ENCODE peak calls at places on chromosomes 4 and X, in five cellular contexts. One of them, this sample, is unnamed.
A peak's percentile ranks its signal among the peaks of the same experiment; 100 is the strongest.

GRCh38 chr4:182062458-182062857 is 180.7 kb upstream of the TENM3 start:
- DNase-seq in HCT116: no peak
- DNase-seq in lower lobe of right lung: no peak
- DNase-seq in trophoblast cell: no peak
- DNase-seq in colonic mucosa: no peak
- DNase-seq in this sample: no peak

GRCh38 chr4:136311774-136312173 is 1220.5 kb downstream of the PCDH18 start:
- DNase-seq in HCT116: no peak
- DNase-seq in lower lobe of right lung: no peak
- DNase-seq in colonic mucosa: no peak
- DNase-seq in trophoblast cell: no peak
- DNase-seq in this sample: no peak

GRCh38 chr4:94603170-94603747 is 151.5 kb downstream of the PDLIM5 start:
- DNase-seq in HCT116: no peak
- DNase-seq in trophoblast cell: peak; percentile 18
- DNase-seq in lower lobe of right lung: no peak
- DNase-seq in colonic mucosa: no peak
- DNase-seq in this sample: no peak

GRCh38 chrX:44440006-44440405 is 96.5 kb upstream of the EFHC2 start:
- DNase-seq in colonic mucosa: no peak
- DNase-seq in HCT116: no peak
- DNase-seq in trophoblast cell: no peak
- DNase-seq in lower lobe of right lung: no peak
- DNase-seq in this sample: no peak

GRCh38 chrX:74251006-74251930 is 52.7 kb upstream of the ZCCHC13 start:
- DNase-seq in trophoblast cell: peak; percentile 77
- DNase-seq in HCT116: no peak
- DNase-seq in lower lobe of right lung: no peak
- DNase-seq in colonic mucosa: peak; percentile 61
- DNase-seq in this sample: no peak

GRCh38 chrX:83422836-83423235 is 85.3 kb upstream of the POU3F4 start:
- DNase-seq in lower lobe of right lung: no peak
- DNase-seq in trophoblast cell: no peak
- DNase-seq in HCT116: no peak
- DNase-seq in colonic mucosa: no peak
- DNase-seq in this sample: no peak

GRCh38 chr4:126799971-126800722 is 832.6 kb upstream of the INTU start:
- DNase-seq in trophoblast cell: no peak
- DNase-seq in lower lobe of right lung: no peak
- DNase-seq in colonic mucosa: no peak
- DNase-seq in HCT116: no peak
- DNase-seq in this sample: no peak

GRCh38 chr4:129358571-129358970 is 262.6 kb downstream of the C4orf33 start:
- DNase-seq in trophoblast cell: peak; percentile 28
- DNase-seq in lower lobe of right lung: no peak
- DNase-seq in HCT116: peak; percentile 26
- DNase-seq in colonic mucosa: no peak
- DNase-seq in this sample: no peak

GRCh38 chrX:46577116-46578005 is 3.8 kb downstream of the CHST7 start:
- DNase-seq in HCT116: no peak
- DNase-seq in colonic mucosa: no peak
- DNase-seq in lower lobe of right lung: no peak
- DNase-seq in trophoblast cell: no peak
- DNase-seq in this sample: no peak

GRCh38 chr4:155047755-155048154 is 160.7 kb upstream of the NPY2R start:
- DNase-seq in HCT116: no peak
- DNase-seq in lower lobe of right lung: no peak
- DNase-seq in colonic mucosa: no peak
- DNase-seq in trophoblast cell: no peak
- DNase-seq in this sample: no peak

GRCh38 chrX:18102006-18102405 is 118.7 kb downstream of the BEND2 start:
- DNase-seq in colonic mucosa: no peak
- DNase-seq in lower lobe of right lung: no peak
- DNase-seq in HCT116: no peak
- DNase-seq in trophoblast cell: no peak
- DNase-seq in this sample: no peak

GRCh38 chr4:76504613-76505465 is 69.8 kb downstream of the SHROOM3 start:
- DNase-seq in trophoblast cell: peak; percentile 72
- DNase-seq in HCT116: peak; percentile 57
- DNase-seq in lower lobe of right lung: no peak
- DNase-seq in colonic mucosa: no peak
- DNase-seq in this sample: no peak

GRCh38 chrX:47687249-47687648 is 28.3 kb upstream of the UXT start:
- DNase-seq in lower lobe of right lung: no peak
- DNase-seq in colonic mucosa: no peak
- DNase-seq in trophoblast cell: peak; percentile 57
- DNase-seq in HCT116: no peak
- DNase-seq in this sample: no peak

GRCh38 chr4:122798101-122798500 is 28.5 kb upstream of the FGF2 start:
- DNase-seq in trophoblast cell: peak; percentile 42
- DNase-seq in lower lobe of right lung: no peak
- DNase-seq in HCT116: no peak
- DNase-seq in colonic mucosa: peak; percentile 30
- DNase-seq in this sample: no peak

GRCh38 chr4:24932831-24933230 is 20.0 kb upstream of the CCDC149 start:
- DNase-seq in lower lobe of right lung: no peak
- DNase-seq in colonic mucosa: no peak
- DNase-seq in trophoblast cell: no peak
- DNase-seq in HCT116: no peak
- DNase-seq in this sample: no peak

GRCh38 chrX:153551135-153551534 is 33.7 kb downstream of the ATP2B3 start:
- DNase-seq in colonic mucosa: no peak
- DNase-seq in lower lobe of right lung: no peak
- DNase-seq in trophoblast cell: peak; percentile 69
- DNase-seq in HCT116: no peak
- DNase-seq in this sample: no peak

GRCh38 chr4:65482410-65482809 is 187.9 kb downstream of the EPHA5 start:
- DNase-seq in lower lobe of right lung: no peak
- DNase-seq in colonic mucosa: no peak
- DNase-seq in trophoblast cell: no peak
- DNase-seq in HCT116: no peak
- DNase-seq in this sample: no peak

GRCh38 chr4:1532549-1533395 is 126.5 kb upstream of the NKX1-1 start:
- DNase-seq in trophoblast cell: no peak
- DNase-seq in HCT116: no peak
- DNase-seq in lower lobe of right lung: peak; percentile 36
- DNase-seq in colonic mucosa: no peak
- DNase-seq in this sample: no peak

GRCh38 chr4:117085185-117085701 is at the start of gene TRAM1L1:
- DNase-seq in HCT116: no peak
- DNase-seq in colonic mucosa: peak; percentile 51
- DNase-seq in lower lobe of right lung: peak; percentile 74
- DNase-seq in trophoblast cell: peak; percentile 39
- DNase-seq in this sample: no peak

GRCh38 chrX:23720117-23720677 is 22.9 kb downstream of the ACOT9 start:
- DNase-seq in colonic mucosa: no peak
- DNase-seq in lower lobe of right lung: no peak
- DNase-seq in trophoblast cell: no peak
- DNase-seq in HCT116: no peak
- DNase-seq in this sample: no peak

GRCh38 chr4:121785479-121785878 is 15.6 kb upstream of the EXOSC9 start:
- DNase-seq in trophoblast cell: peak; percentile 13
- DNase-seq in HCT116: no peak
- DNase-seq in lower lobe of right lung: no peak
- DNase-seq in colonic mucosa: no peak
- DNase-seq in this sample: no peak

GRCh38 chr4:17823871-17824669 is 13.3 kb downstream of the NCAPG start:
- DNase-seq in HCT116: no peak
- DNase-seq in lower lobe of right lung: no peak
- DNase-seq in colonic mucosa: no peak
- DNase-seq in trophoblast cell: no peak
- DNase-seq in this sample: no peak

GRCh38 chr4:139042981-139043460 is 27.4 kb downstream of the NOCT start:
- DNase-seq in lower lobe of right lung: no peak
- DNase-seq in colonic mucosa: no peak
- DNase-seq in HCT116: no peak
- DNase-seq in trophoblast cell: no peak
- DNase-seq in this sample: no peak

GRCh38 chr4:170109586-170110289 is 20.0 kb upstream of the AADAT start:
- DNase-seq in colonic mucosa: no peak
- DNase-seq in lower lobe of right lung: no peak
- DNase-seq in trophoblast cell: no peak
- DNase-seq in HCT116: no peak
- DNase-seq in this sample: no peak

GRCh38 chrX:49186125-49187027 is at the start of gene PRICKLE3:
- DNase-seq in HCT116: no peak
- DNase-seq in lower lobe of right lung: peak; percentile 92
- DNase-seq in trophoblast cell: peak; percentile 84
- DNase-seq in colonic mucosa: peak; percentile 89
- DNase-seq in this sample: peak; percentile 9

GRCh38 chr4:180059216-180059881 is 2183.9 kb upstream of the TENM3 start:
- DNase-seq in colonic mucosa: peak; percentile 23
- DNase-seq in trophoblast cell: peak; percentile 25
- DNase-seq in HCT116: no peak
- DNase-seq in lower lobe of right lung: no peak
- DNase-seq in this sample: no peak

GRCh38 chr4:100372432-100372831 is 145.4 kb downstream of the EMCN start:
- DNase-seq in colonic mucosa: no peak
- DNase-seq in trophoblast cell: peak; percentile 33
- DNase-seq in HCT116: no peak
- DNase-seq in lower lobe of right lung: no peak
- DNase-seq in this sample: no peak

GRCh38 chr4:40592034-40592433 is 37.6 kb downstream of the RBM47 start:
- DNase-seq in HCT116: no peak
- DNase-seq in colonic mucosa: no peak
- DNase-seq in trophoblast cell: no peak
- DNase-seq in lower lobe of right lung: no peak
- DNase-seq in this sample: no peak

GRCh38 chrX:55326985-55327384 is 62.3 kb upstream of the PAGE3 start:
- DNase-seq in HCT116: no peak
- DNase-seq in trophoblast cell: no peak
- DNase-seq in lower lobe of right lung: no peak
- DNase-seq in colonic mucosa: peak; percentile 44
- DNase-seq in this sample: no peak

GRCh38 chr4:40916218-40916555 is 166.4 kb downstream of the NSUN7 start:
- DNase-seq in trophoblast cell: no peak
- DNase-seq in colonic mucosa: no peak
- DNase-seq in lower lobe of right lung: no peak
- DNase-seq in HCT116: no peak
- DNase-seq in this sample: no peak

GRCh38 chr4:17336069-17336468 is 175.8 kb downstream of the QDPR start:
- DNase-seq in lower lobe of right lung: no peak
- DNase-seq in colonic mucosa: no peak
- DNase-seq in trophoblast cell: no peak
- DNase-seq in HCT116: no peak
- DNase-seq in this sample: no peak

GRCh38 chr4:153603258-153603657 is 80.8 kb upstream of the TLR2 start:
- DNase-seq in HCT116: no peak
- DNase-seq in trophoblast cell: no peak
- DNase-seq in colonic mucosa: no peak
- DNase-seq in lower lobe of right lung: no peak
- DNase-seq in this sample: no peak

GRCh38 chr4:173698557-173699262 is 168.7 kb upstream of the HAND2 start:
- DNase-seq in lower lobe of right lung: no peak
- DNase-seq in HCT116: no peak
- DNase-seq in colonic mucosa: no peak
- DNase-seq in trophoblast cell: no peak
- DNase-seq in this sample: no peak

GRCh38 chrX:16771483-16772398 is 14.5 kb upstream of the TXLNG start:
- DNase-seq in HCT116: peak; percentile 81
- DNase-seq in lower lobe of right lung: no peak
- DNase-seq in colonic mucosa: peak; percentile 67
- DNase-seq in trophoblast cell: peak; percentile 60
- DNase-seq in this sample: no peak

GRCh38 chrX:727738-728621 is 97.4 kb downstream of the SHOX start:
- DNase-seq in lower lobe of right lung: no peak
- DNase-seq in HCT116: peak; percentile 28
- DNase-seq in colonic mucosa: no peak
- DNase-seq in trophoblast cell: no peak
- DNase-seq in this sample: no peak

GRCh38 chr4:76954489-76954888 is 4.9 kb downstream of the SEPTIN11 start:
- DNase-seq in HCT116: no peak
- DNase-seq in trophoblast cell: no peak
- DNase-seq in colonic mucosa: no peak
- DNase-seq in lower lobe of right lung: no peak
- DNase-seq in this sample: no peak

GRCh38 chr4:125321709-125322362 is 7.1 kb downstream of the FAT4 start:
- DNase-seq in trophoblast cell: no peak
- DNase-seq in colonic mucosa: no peak
- DNase-seq in HCT116: no peak
- DNase-seq in lower lobe of right lung: no peak
- DNase-seq in this sample: no peak

DNA sequence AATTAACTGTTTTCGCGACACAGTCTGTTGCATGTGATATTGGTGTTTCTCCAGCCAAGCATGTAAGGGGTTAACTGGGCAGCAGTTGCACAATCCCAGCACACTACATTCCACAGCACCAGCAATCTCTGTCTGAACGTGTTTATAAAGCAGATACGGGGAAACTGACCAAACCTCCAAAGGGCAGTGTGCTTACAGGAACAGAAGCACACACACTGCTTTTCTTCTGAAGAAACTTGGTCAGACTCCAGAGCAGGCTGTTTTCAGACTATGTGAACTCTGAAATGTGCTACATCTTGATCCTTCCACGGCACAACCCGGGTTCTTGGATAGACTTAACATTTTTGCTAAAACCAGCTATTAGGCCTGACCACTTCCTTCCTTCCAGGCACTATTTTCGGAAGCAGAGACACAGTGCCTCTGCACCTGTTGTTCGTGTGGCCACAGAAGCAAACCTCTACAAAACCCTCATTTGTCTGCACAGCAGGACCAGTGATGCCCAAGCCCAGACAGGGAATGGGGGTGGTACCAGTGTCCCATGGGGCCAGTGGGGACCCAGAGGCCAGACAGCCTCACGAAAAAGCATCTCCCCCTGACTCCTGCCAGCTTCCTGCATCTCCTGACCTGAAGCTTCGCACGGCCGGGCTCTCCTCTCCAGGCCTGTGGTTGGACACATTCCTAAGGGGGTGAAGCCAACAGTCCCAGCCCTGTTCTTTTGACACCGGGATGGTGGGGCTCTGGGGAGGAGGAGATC is 90.1 kb downstream of the IRF2 start:
- DNase-seq in trophoblast cell: peak; percentile 32
- DNase-seq in colonic mucosa: peak; percentile 63
- DNase-seq in HCT116: no peak
- DNase-seq in lower lobe of right lung: no peak
- DNase-seq in this sample: peak; percentile 3
- H3K4me1 ChIP-seq in trophoblast cell: peaks cover 11% of the 10 kb centered on the region
- H3K4me1 ChIP-seq in colonic mucosa: peaks cover 28% of the 10 kb centered on the region
- H3K4me1 ChIP-seq in HCT116: peaks cover 16% of the 10 kb centered on the region
- H3K4me1 ChIP-seq in lower lobe of right lung: peaks cover 48% of the 10 kb centered on the region
- H3K4me1 ChIP-seq in this sample: peaks cover 30% of the 10 kb centered on the region

GRCh38 chr4:7907142-7907541 is 32.5 kb downstream of the AFAP1 start:
- DNase-seq in trophoblast cell: no peak
- DNase-seq in lower lobe of right lung: no peak
- DNase-seq in HCT116: no peak
- DNase-seq in colonic mucosa: no peak
- DNase-seq in this sample: no peak
- H3K4me1 ChIP-seq in trophoblast cell: peaks cover 22% of the 10 kb centered on the region
- H3K4me1 ChIP-seq in lower lobe of right lung: peaks cover 27% of the 10 kb centered on the region
- H3K4me1 ChIP-seq in HCT116: no peaks in the 10 kb centered on the region
- H3K4me1 ChIP-seq in colonic mucosa: peaks cover 3% of the 10 kb centered on the region
- H3K4me1 ChIP-seq in this sample: peaks cover 92% of the 10 kb centered on the region

GRCh38 chr4:15649914-15650545 is 5.1 kb downstream of the FBXL5 start:
- DNase-seq in lower lobe of right lung: no peak
- DNase-seq in HCT116: peak; percentile 45
- DNase-seq in trophoblast cell: peak; percentile 67
- DNase-seq in colonic mucosa: peak; percentile 52
- DNase-seq in this sample: no peak
- H3K4me1 ChIP-seq in lower lobe of right lung: peaks cover 79% of the 10 kb centered on the region
- H3K4me1 ChIP-seq in HCT116: peaks cover 8% of the 10 kb centered on the region
- H3K4me1 ChIP-seq in trophoblast cell: no peaks in the 10 kb centered on the region
- H3K4me1 ChIP-seq in colonic mucosa: peaks cover 8% of the 10 kb centered on the region
- H3K4me1 ChIP-seq in this sample: peaks cover 47% of the 10 kb centered on the region

GRCh38 chr4:38314663-38315062 is 349.3 kb upstream of the KLF3 start:
- DNase-seq in colonic mucosa: peak; percentile 88
- DNase-seq in HCT116: no peak
- DNase-seq in trophoblast cell: no peak
- DNase-seq in lower lobe of right lung: no peak
- DNase-seq in this sample: no peak
- H3K4me1 ChIP-seq in colonic mucosa: peaks cover 7% of the 10 kb centered on the region
- H3K4me1 ChIP-seq in HCT116: peaks cover 22% of the 10 kb centered on the region
- H3K4me1 ChIP-seq in trophoblast cell: peaks cover 1% of the 10 kb centered on the region
- H3K4me1 ChIP-seq in lower lobe of right lung: peaks cover 14% of the 10 kb centered on the region
- H3K4me1 ChIP-seq in this sample: peaks cover 50% of the 10 kb centered on the region

This sample was measured in esophagus squamous epithelium.